ENCODE peak calls at places on chromosomes 7 and 10, in seven cellular contexts. X, D, T, H, V, F and S are unnamed samples.

GRCh38 chr10:60384708-60385398 is 4.8 kb downstream of the ANK3 start:
- DNase-seq in X (no peak), D (no peak), T (no peak), H (peak; percentile 96), V (no peak), F (no peak), S (no peak)

GRCh38 chr7:15461576-15461975 is 100.2 kb downstream of the AGMO start:
- DNase-seq in X (no peak), D (no peak), T (no peak), H (peak; percentile 84), V (no peak), F (no peak), S (no peak)

GRCh38 chr10:126017961-126018560 is 121.7 kb downstream of the FANK1 start:
- DNase-seq in X (no peak), D (no peak), T (no peak), H (peak; percentile 22), V (no peak), F (no peak), S (no peak)

GRCh38 chr10:16713290-16713689 is 103.9 kb downstream of the RSU1 start:
- DNase-seq in X (no peak), D (no peak), T (no peak), H (no peak), V (no peak), F (no peak), S (no peak)

GRCh38 chr10:14481752-14482151 is 151.0 kb upstream of the FRMD4A start:
- DNase-seq in X (no peak), D (no peak), T (no peak), H (no peak), V (no peak), F (no peak), S (no peak)

GRCh38 chr10:23523251-23523650 is 84.4 kb downstream of the OTUD1 start:
- DNase-seq in X (no peak), D (no peak), T (no peak), H (no peak), V (no peak), F (no peak), S (no peak)

GRCh38 chr10:116183733-116184447 is 89.1 kb downstream of the GFRA1 start:
- DNase-seq in X (no peak), D (no peak), T (peak; percentile 38), H (peak; percentile 62), V (no peak), F (no peak), S (no peak)

GRCh38 chr7:19290936-19291335 is 145.7 kb upstream of the FERD3L start:
- DNase-seq in X (no peak), D (no peak), T (no peak), H (no peak), V (no peak), F (no peak), S (no peak)

GRCh38 chr7:150317748-150318444 is 5.3 kb upstream of the LRRC61 start:
- DNase-seq in X (no peak), D (no peak), T (no peak), H (peak; percentile 35), V (no peak), F (no peak), S (no peak)

GRCh38 chr7:93890041-93890463 is 501 bp downstream of the TFPI2 start:
- DNase-seq in X (peak; percentile 27), D (no peak), T (peak; percentile 59), H (peak; percentile 85), V (peak; percentile 16), F (no peak), S (no peak)